ENCODE peak calls at places on chromosome 16, in six cellular contexts. O is tibial artery; C is cardiac fibroblast; F is activated CD4-positive, alpha-beta T cell treated with anti-CD3 and anti-CD28 coated beads, Interleukin-2, amount 50 U/mL, for 4 hours; J is activated CD4-positive, alpha-beta memory T cell treated with anti-CD3 and anti-CD28 coated beads, Interleukin-2, amount 10 ng/mL, durations not matched to agents 7 days and 5 days; Z is NCI-H460. B is an unnamed sample.

GRCh38 chr16:4212934-4213296 is 29.0 kb downstream of the SRL start:
- DNase-seq in O (no peak), C (peak), F (no peak), J (no peak), Z (no peak), B (no peak)

GRCh38 chr16:5490499-5490898 is 392.9 kb upstream of the EEF2KMT start:
- DNase-seq in O (no peak), C (peak), F (no peak), J (peak), Z (no peak), B (no peak)

GRCh38 chr16:25110392-25110947 is 1.1 kb upstream of the LCMT1 start:
- DNase-seq in O (no peak), C (no peak), F (peak), J (peak), Z (no peak), B (no peak)

GRCh38 chr16:86072328-86073102 is 173.6 kb downstream of the IRF8 start:
- DNase-seq in O (peak), C (peak), F (peak), J (peak), Z (peak), B (no peak)

GRCh38 chr16:74557275-74557674 is 49.6 kb downstream of the GLG1 start:
- DNase-seq in O (no peak), C (no peak), F (no peak), J (no peak), Z (no peak), B (no peak)

GRCh38 chr16:80580109-80580832 is 39.5 kb downstream of the DYNLRB2 start:
- DNase-seq in O (no peak), C (peak), F (peak), J (peak), Z (no peak), B (no peak)

GRCh38 chr16:88790312-88791150 is 5.5 kb upstream of the PIEZO1 start:
- DNase-seq in O (no peak), C (no peak), F (peak), J (peak), Z (no peak), B (peak)

GRCh38 chr16:64865037-64865696 is 256.7 kb downstream of the CDH11 start:
- DNase-seq in O (no peak), C (peak), F (no peak), J (no peak), Z (no peak), B (no peak)

GRCh38 chr16:81889896-81890634 is 111.0 kb downstream of the PLCG2 start:
- DNase-seq in O (peak), C (peak), F (peak), J (peak), Z (peak), B (no peak)

GRCh38 chr16:84592718-84593117 is 25.2 kb downstream of the COTL1 start:
- DNase-seq in O (no peak), C (no peak), F (no peak), J (no peak), Z (no peak), B (no peak)

GRCh38 chr16:72072514-72073342 is 9.7 kb downstream of the HPR start:
- DNase-seq in O (peak), C (no peak), F (no peak), J (no peak), Z (no peak), B (no peak)

GRCh38 chr16:88784074-88784855 is 755 bp downstream of the PIEZO1 start:
- DNase-seq in O (peak), C (peak), F (peak), J (peak), Z (no peak), B (no peak)